ENCODE peak calls at places on chromosomes 13 and 19, in four cellular contexts. One of them, this sample, is unnamed.

GRCh38 chr19:13195678-13196077 is 45.5 kb downstream of the IER2 start:
- DNase-seq in HepG2: peak
- DNase-seq in K562: peak
- DNase-seq in HCT116: no peak
- DNase-seq in this sample: no peak

GRCh38 chr19:45780448-45781281 is 1.6 kb downstream of the DMPK start:
- DNase-seq in K562: peak
- DNase-seq in HCT116: no peak
- DNase-seq in HepG2: peak
- DNase-seq in this sample: no peak

GRCh38 chr13:36124236-36124822 is 6.9 kb downstream of the DCLK1 start:
- DNase-seq in HepG2: no peak
- DNase-seq in K562: no peak
- DNase-seq in HCT116: no peak
- DNase-seq in this sample: no peak

GRCh38 chr13:29679357-29680050 is 84.0 kb upstream of the SLC7A1 start:
- DNase-seq in HCT116: no peak
- DNase-seq in HepG2: no peak
- DNase-seq in K562: no peak
- DNase-seq in this sample: no peak

GRCh38 chr19:4304509-4305252 is at the start of gene FSD1:
- DNase-seq in HepG2: no peak
- DNase-seq in HCT116: no peak
- DNase-seq in K562: peak
- DNase-seq in this sample: no peak

GRCh38 chr13:111916201-111916600 is 150.7 kb upstream of the SOX1 start:
- DNase-seq in HCT116: no peak
- DNase-seq in K562: no peak
- DNase-seq in HepG2: no peak
- DNase-seq in this sample: no peak

GRCh38 chr13:38662362-38662761 is 24.5 kb upstream of the FREM2 start:
- DNase-seq in K562: no peak
- DNase-seq in HCT116: no peak
- DNase-seq in HepG2: no peak
- DNase-seq in this sample: no peak

GRCh38 chr13:36298535-36299068 is 988 bp upstream of the CCDC169 start:
- DNase-seq in K562: peak
- DNase-seq in HCT116: no peak
- DNase-seq in HepG2: no peak
- DNase-seq in this sample: no peak

GRCh38 chr19:18438331-18439024 is 545 bp upstream of the ISYNA1 start:
- DNase-seq in HCT116: no peak
- DNase-seq in K562: peak
- DNase-seq in HepG2: peak
- DNase-seq in this sample: no peak

GRCh38 chr13:24670927-24671326 is 9.3 kb upstream of the ATP12A start:
- DNase-seq in K562: peak
- DNase-seq in HCT116: peak
- DNase-seq in HepG2: no peak
- DNase-seq in this sample: no peak

GRCh38 chr19:33207040-33207620 is 13.0 kb downstream of the LRP3 start:
- DNase-seq in K562: no peak
- DNase-seq in HCT116: no peak
- DNase-seq in HepG2: no peak
- DNase-seq in this sample: no peak

GRCh38 chr19:39474139-39474620 is 6.5 kb upstream of the TIMM50 start:
- DNase-seq in K562: peak
- DNase-seq in HCT116: no peak
- DNase-seq in HepG2: peak
- DNase-seq in this sample: no peak

GRCh38 chr19:11421607-11422098 is 2.5 kb upstream of the RGL3 start:
- DNase-seq in HCT116: no peak
- DNase-seq in HepG2: no peak
- DNase-seq in K562: peak
- DNase-seq in this sample: no peak

GRCh38 chr19:12793290-12794195 is 2.3 kb downstream of the JUNB start:
- DNase-seq in HepG2: peak
- DNase-seq in HCT116: peak
- DNase-seq in K562: peak
- DNase-seq in this sample: no peak

GRCh38 chr13:29849731-29850212 is 645 bp downstream of the UBL3 start:
- DNase-seq in HepG2: peak
- DNase-seq in K562: peak
- DNase-seq in HCT116: no peak
- DNase-seq in this sample: no peak

GRCh38 chr19:49451430-49452181 is at the start of gene PIH1D1:
- DNase-seq in HCT116: peak
- DNase-seq in HepG2: peak
- DNase-seq in K562: peak
- DNase-seq in this sample: peak
- TF ChIP-seq CTCF in HCT116: no peak
- TF ChIP-seq CTCF in HepG2: peak
- TF ChIP-seq CTCF in K562: no peak
- TF ChIP-seq CTCF in this sample: no peak

GRCh38 chr19:16794456-16794855 is 34.7 kb upstream of the SIN3B start:
- DNase-seq in HCT116: no peak
- DNase-seq in HepG2: no peak
- DNase-seq in K562: no peak
- DNase-seq in this sample: no peak
- H3K27ac ChIP-seq in HCT116: no peak
- H3K27ac ChIP-seq in HepG2: no peak
- H3K27ac ChIP-seq in K562: no peak
- H3K27ac ChIP-seq in this sample: no peak

GRCh38 chr19:1261512-1261862 is 7.6 kb upstream of the CIRBP start:
- DNase-seq in HCT116: no peak
- DNase-seq in HepG2: no peak
- DNase-seq in K562: no peak
- DNase-seq in this sample: no peak

GRCh38 chr19:1263198-1263597 is 5.9 kb upstream of the CIRBP start:
- DNase-seq in HepG2: no peak
- DNase-seq in HCT116: no peak
- DNase-seq in K562: no peak
- DNase-seq in this sample: no peak

GRCh38 chr19:1260749-1261511 is 8.2 kb upstream of the CIRBP start:
- DNase-seq in HCT116: peak
- DNase-seq in K562: peak
- DNase-seq in HepG2: peak
- DNase-seq in this sample: no peak

GRCh38 chr19:1261863-1262686 is 7.1 kb upstream of the CIRBP start:
- DNase-seq in HCT116: no peak
- DNase-seq in K562: no peak
- DNase-seq in HepG2: peak
- DNase-seq in this sample: no peak

DNA sequence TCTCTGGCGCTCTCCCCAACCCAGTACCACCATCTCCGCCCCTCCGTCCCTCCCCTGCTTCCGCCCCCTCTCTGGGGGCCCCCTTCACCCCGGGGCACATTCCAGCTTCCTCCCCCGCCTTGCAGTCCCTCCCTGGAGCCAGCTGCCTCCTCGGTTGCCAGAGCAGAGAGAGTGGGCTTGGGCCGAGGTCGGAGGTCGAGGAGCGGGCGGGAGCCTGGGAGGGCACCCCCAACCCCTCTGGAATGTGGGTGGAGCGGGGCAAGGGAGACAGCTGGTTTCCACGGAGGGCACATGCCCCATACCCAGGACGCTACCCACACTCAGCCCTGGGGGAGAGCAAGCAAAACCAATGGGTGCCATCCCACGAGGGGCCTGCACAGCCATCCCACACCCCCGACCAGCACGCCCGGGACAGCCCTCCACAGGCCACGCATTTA is 6.4 kb upstream of the CIRBP start:
- DNase-seq in HCT116: no peak
- DNase-seq in HepG2: no peak
- DNase-seq in K562: no peak
- DNase-seq in this sample: no peak
- TF ChIP-seq TCF7L2 in HCT116: no peak
- TF ChIP-seq TCF7L2 in HepG2: no peak
- TF ChIP-seq TCF7L2 in K562: no peak
- TF ChIP-seq TCF7L2 in this sample: no peak

DNA sequence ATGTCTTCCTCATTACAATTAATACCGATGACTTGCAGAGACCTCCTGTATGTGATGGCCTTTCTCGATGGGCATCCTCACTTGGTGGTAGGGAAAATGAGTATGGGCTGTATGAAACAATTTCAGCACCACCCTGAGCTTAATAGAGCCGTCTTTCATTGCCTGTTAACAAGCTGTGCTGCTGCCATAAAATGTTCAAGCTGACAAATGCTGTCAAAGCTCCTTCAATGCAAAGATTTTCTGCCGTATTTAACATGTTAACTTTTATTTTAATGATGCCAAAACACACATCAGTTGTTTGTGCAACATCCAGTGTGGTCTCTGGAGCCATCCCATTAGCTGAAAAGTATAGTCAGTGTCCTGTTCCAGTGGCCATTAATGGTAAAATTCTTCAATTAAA is 110.1 kb downstream of the GPC6 start:
- DNase-seq in HCT116: no peak
- DNase-seq in K562: no peak
- DNase-seq in HepG2: no peak
- DNase-seq in this sample: no peak
- TF ChIP-seq CTCF in HCT116: no peak
- TF ChIP-seq CTCF in K562: no peak
- TF ChIP-seq CTCF in HepG2: no peak
- TF ChIP-seq CTCF in this sample: no peak

GRCh38 chr19:14520543-14520942 is 2.3 kb upstream of the DNAJB1 start:
- DNase-seq in K562: no peak
- DNase-seq in HCT116: no peak
- DNase-seq in HepG2: no peak
- DNase-seq in this sample: no peak
- H3K27ac ChIP-seq in K562: no peak
- H3K27ac ChIP-seq in HCT116: peak
- H3K27ac ChIP-seq in HepG2: peak
- H3K27ac ChIP-seq in this sample: peak

GRCh38 chr19:31140717-31141116 is 208.5 kb downstream of the TSHZ3 start:
- DNase-seq in K562: no peak
- DNase-seq in HCT116: no peak
- DNase-seq in HepG2: no peak
- DNase-seq in this sample: no peak
- TF ChIP-seq TCF7L2 in K562: no peak
- TF ChIP-seq TCF7L2 in HCT116: no peak
- TF ChIP-seq TCF7L2 in HepG2: no peak
- TF ChIP-seq TCF7L2 in this sample: no peak

GRCh38 chr13:110651726-110652230 is 36.4 kb downstream of the NAXD start:
- DNase-seq in HepG2: no peak
- DNase-seq in HCT116: no peak
- DNase-seq in K562: no peak
- DNase-seq in this sample: no peak
- TF ChIP-seq CTCF in HepG2: no peak
- TF ChIP-seq CTCF in HCT116: no peak
- TF ChIP-seq CTCF in K562: no peak
- TF ChIP-seq CTCF in this sample: no peak

GRCh38 chr13:101149735-101150380 is 266.4 kb downstream of the NALCN start:
- DNase-seq in HCT116: no peak
- DNase-seq in HepG2: no peak
- DNase-seq in K562: peak
- DNase-seq in this sample: no peak
- H3K27ac ChIP-seq in HCT116: no peak
- H3K27ac ChIP-seq in HepG2: no peak
- H3K27ac ChIP-seq in K562: no peak
- H3K27ac ChIP-seq in this sample: no peak

GRCh38 chr13:101449971-101450748 is 2.3 kb upstream of the ITGBL1 start:
- DNase-seq in HCT116: peak
- DNase-seq in K562: no peak
- DNase-seq in HepG2: no peak
- DNase-seq in this sample: peak
- TF ChIP-seq TCF7L2 in HCT116: no peak
- TF ChIP-seq TCF7L2 in K562: no peak
- TF ChIP-seq TCF7L2 in HepG2: no peak
- TF ChIP-seq TCF7L2 in this sample: peak